ENCODE peak calls at places on chromosome 10, in seven cellular contexts. J is globus pallidus; O is Kasumi-1; E is activated CD4-positive, CD25-positive, alpha-beta regulatory T cell treated with anti-CD3 and anti-CD28 coated beads, Interleukin-2, amount 50 U/mL, for 72 hours; L is NCI-H345; H is EL; P is kidney tubule cell. D is an unnamed sample.

GRCh38 chr10:101575580-101576228 is 12.4 kb downstream of the POLL start:
- DNase-seq in E (no peak), O (no peak), P (no peak), L (no peak), H (no peak), J (no peak), D (no peak)

GRCh38 chr10:124174071-124174566 is 80.7 kb upstream of the CHST15 start:
- DNase-seq in L (no peak), E (no peak), O (no peak), P (no peak), J (no peak), H (no peak), D (no peak)

GRCh38 chr10:130105724-130106123 is 4.9 kb downstream of the C10orf143 start:
- DNase-seq in L (no peak), P (no peak), J (no peak), O (no peak), E (no peak), H (no peak), D (no peak)

GRCh38 chr10:5624701-5625100 is 41.7 kb downstream of the ASB13 start:
- DNase-seq in P (no peak), L (no peak), J (no peak), H (no peak), E (no peak), O (no peak), D (no peak)

GRCh38 chr10:93154531-93154930 is 80.8 kb downstream of the CYP26A1 start:
- DNase-seq in O (no peak), E (no peak), J (no peak), L (no peak), P (no peak), H (no peak), D (no peak)

GRCh38 chr10:20858292-20859124 is 38.6 kb downstream of the NEBL start:
- DNase-seq in O (peak), P (peak), J (peak), L (peak), H (peak), E (no peak), D (no peak)

GRCh38 chr10:73860050-73860491 is 14.3 kb downstream of the CAMK2G start:
- DNase-seq in P (no peak), H (no peak), E (no peak), J (peak), L (no peak), O (no peak), D (no peak)

GRCh38 chr10:35219292-35219691 is 92.6 kb downstream of the CREM start:
- DNase-seq in H (no peak), O (no peak), E (no peak), P (no peak), L (no peak), J (no peak), D (no peak)

GRCh38 chr10:20708305-20708704 is 188.8 kb downstream of the NEBL start:
- DNase-seq in J (no peak), E (no peak), O (no peak), P (peak), H (no peak), L (no peak), D (no peak)

GRCh38 chr10:5816170-5816569 is 2.9 kb upstream of the GDI2 start:
- DNase-seq in P (no peak), O (peak), E (no peak), J (no peak), L (no peak), H (no peak), D (no peak)

GRCh38 chr10:71081912-71082311 is 130.5 kb upstream of the UNC5B start:
- DNase-seq in H (no peak), J (no peak), E (peak), O (no peak), P (no peak), L (no peak), D (peak)

GRCh38 chr10:36778600-36778999 is 346.8 kb upstream of the ANKRD30A start:
- DNase-seq in E (no peak), L (no peak), J (no peak), P (no peak), O (no peak), H (no peak), D (no peak)

GRCh38 chr10:20004087-20004523 is 187.9 kb downstream of the PLXDC2 start:
- DNase-seq in O (peak), H (no peak), E (no peak), P (peak), L (no peak), J (peak), D (no peak)

GRCh38 chr10:16843252-16843870 is 26.1 kb upstream of the RSU1 start:
- DNase-seq in J (peak), H (peak), E (no peak), P (peak), L (peak), O (peak), D (no peak)

GRCh38 chr10:74246495-74246894 is 95.5 kb downstream of the ADK start:
- DNase-seq in L (no peak), J (no peak), O (no peak), E (no peak), H (no peak), P (no peak), D (no peak)

GRCh38 chr10:133400624-133401424 is 6.9 kb downstream of the MTG1 start:
- DNase-seq in H (no peak), L (no peak), E (no peak), P (no peak), J (no peak), O (no peak), D (no peak)

GRCh38 chr10:53955091-53955490 is 845.9 kb downstream of the PCDH15 start:
- DNase-seq in O (no peak), J (no peak), H (no peak), E (no peak), L (no peak), P (no peak), D (no peak)

GRCh38 chr10:16466001-16466400 is 29.2 kb downstream of the PTER start:
- DNase-seq in E (no peak), P (no peak), H (no peak), L (no peak), O (no peak), J (no peak), D (no peak)

GRCh38 chr10:114413398-114413797 is 9.1 kb upstream of the AFAP1L2 start:
- DNase-seq in P (peak), O (no peak), L (no peak), E (no peak), J (no peak), H (peak), D (no peak)

GRCh38 chr10:33812586-33812985 is 478.1 kb upstream of the NRP1 start:
- DNase-seq in E (no peak), O (no peak), J (no peak), P (no peak), L (no peak), H (no peak), D (no peak)

GRCh38 chr10:124152139-124152780 is 58.9 kb upstream of the CHST15 start:
- DNase-seq in J (peak), L (peak), O (no peak), P (peak), E (no peak), H (peak), D (peak)

GRCh38 chr10:93859049-93859655 is 34.6 kb upstream of the SLC35G1 start:
- DNase-seq in P (no peak), O (peak), H (peak), E (no peak), L (no peak), J (no peak), D (no peak)

GRCh38 chr10:59622320-59622901 is 87.2 kb downstream of the SLC16A9 start:
- DNase-seq in L (peak), E (no peak), O (peak), P (peak), H (peak), J (peak), D (no peak)

GRCh38 chr10:104328916-104329710 is 9.2 kb downstream of the ITPRIP start:
- DNase-seq in L (peak), O (peak), P (peak), J (peak), H (peak), E (peak), D (peak)

GRCh38 chr10:72483452-72483851 is 128.7 kb upstream of the DNAJB12 start:
- DNase-seq in L (no peak), J (no peak), O (no peak), P (no peak), H (no peak), E (no peak), D (no peak)

GRCh38 chr10:45672201-45673073 is at the start of gene ZFAND4:
- DNase-seq in E (peak), L (peak), P (peak), H (peak), J (peak), O (peak), D (peak)

GRCh38 chr10:5591336-5591824 is 66.6 kb downstream of the CALML3 start:
- DNase-seq in L (no peak), O (no peak), H (no peak), P (no peak), E (no peak), J (no peak), D (no peak)

GRCh38 chr10:97297556-97298222 is 5.3 kb upstream of the ARHGAP19 start:
- DNase-seq in J (no peak), O (no peak), H (no peak), L (no peak), P (no peak), E (no peak), D (no peak)

GRCh38 chr10:103241262-103242011 is 4.2 kb upstream of the RPEL1 start:
- DNase-seq in J (peak), E (no peak), P (peak), L (peak), H (peak), O (peak), D (peak)

GRCh38 chr10:54559498-54559897 is 241.5 kb downstream of the PCDH15 start:
- DNase-seq in H (no peak), P (peak), E (no peak), L (no peak), O (no peak), J (no peak), D (no peak)

GRCh38 chr10:35459449-35459847 is 123.1 kb downstream of the CCNY start:
- DNase-seq in O (no peak), E (no peak), L (no peak), J (no peak), H (no peak), P (no peak), D (no peak)

GRCh38 chr10:94725871-94726270 is 36.6 kb upstream of the CYP2C19 start:
- DNase-seq in P (no peak), L (no peak), O (peak), E (no peak), J (no peak), H (peak), D (no peak)

GRCh38 chr10:132886211-132887099 is 55.9 kb downstream of the CFAP46 start:
- DNase-seq in O (no peak), J (no peak), E (no peak), H (no peak), L (no peak), P (no peak), D (peak)

GRCh38 chr10:97547889-97548485 is 24.6 kb upstream of the ANKRD2 start:
- DNase-seq in J (no peak), P (peak), E (no peak), O (no peak), L (no peak), H (no peak), D (no peak)

GRCh38 chr10:68301790-68302502 is 29.9 kb upstream of the HNRNPH3 start:
- DNase-seq in E (no peak), O (peak), P (peak), J (peak), H (peak), L (peak), D (no peak)

GRCh38 chr10:3948843-3949242 is 163.8 kb upstream of the KLF6 start:
- DNase-seq in H (peak), L (no peak), E (no peak), O (no peak), P (peak), J (no peak), D (peak)

GRCh38 chr10:126872135-126872534 is 33.1 kb upstream of the DOCK1 start:
- DNase-seq in J (no peak), L (no peak), O (no peak), H (no peak), P (no peak), E (no peak), D (no peak)